ENCODE peak calls at places on chromosomes 16 and 17, in four cellular contexts. I is K562, W is GM12878, Z is H1. K is an unnamed sample.

GRCh38 chr16:73339821-73340220 is 291.9 kb upstream of the ZFHX3 start:
- DNase-seq in I (no peak), W (no peak), Z (no peak), K (no peak)

GRCh38 chr17:77332981-77333685 is 192.4 kb downstream of the SEC14L1 start:
- DNase-seq in I (peak; percentile 44), W (no peak), Z (no peak), K (peak; percentile 92)

GRCh38 chr16:20866161-20866772 is 33.9 kb downstream of the DCUN1D3 start:
- DNase-seq in I (peak; percentile 70), W (no peak), Z (no peak), K (peak; percentile 87)

GRCh38 chr17:35568561-35568960 is 7.9 kb upstream of the SLFN14 start:
- DNase-seq in I (peak; percentile 58), W (no peak), Z (no peak), K (peak; percentile 62)

GRCh38 chr17:47823519-47823918 is 1.9 kb upstream of the OSBPL7 start:
- DNase-seq in I (no peak), W (no peak), Z (no peak), K (no peak)

GRCh38 chr16:4273858-4274291 is 1.1 kb upstream of the TFAP4 start:
- DNase-seq in I (no peak), W (no peak), Z (no peak), K (peak; percentile 22)

GRCh38 chr16:3841729-3842508 is 38.6 kb downstream of the CREBBP start:
- DNase-seq in I (no peak), W (no peak), Z (no peak), K (no peak)

GRCh38 chr16:4521971-4522623 is 16.5 kb downstream of the CDIP1 start:
- DNase-seq in I (no peak), W (no peak), Z (no peak), K (no peak)

GRCh38 chr17:76142044-76143041 is 1.3 kb upstream of the FOXJ1 start:
- DNase-seq in I (no peak), W (no peak), Z (no peak), K (no peak)

GRCh38 chr17:73686961-73687360 is 42.7 kb upstream of the SDK2 start:
- DNase-seq in I (no peak), W (no peak), Z (no peak), K (no peak)

GRCh38 chr17:48011405-48012150 is 26.0 kb downstream of the COPZ2 start:
- DNase-seq in I (peak; percentile 77), W (no peak), Z (no peak), K (peak; percentile 25)

GRCh38 chr16:74071996-74072559 is 224.5 kb upstream of the PSMD7 start:
- DNase-seq in I (no peak), W (no peak), Z (no peak), K (no peak)

GRCh38 chr17:70338946-70339354 is 169.6 kb downstream of the KCNJ2 start:
- DNase-seq in I (no peak), W (no peak), Z (no peak), K (no peak)

GRCh38 chr17:70332811-70333210 is 163.5 kb downstream of the KCNJ2 start:
- DNase-seq in I (no peak), W (no peak), Z (no peak), K (no peak)

GRCh38 chr17:70332356-70332755 is 163.0 kb downstream of the KCNJ2 start:
- DNase-seq in I (no peak), W (no peak), Z (no peak), K (no peak)

DNA sequence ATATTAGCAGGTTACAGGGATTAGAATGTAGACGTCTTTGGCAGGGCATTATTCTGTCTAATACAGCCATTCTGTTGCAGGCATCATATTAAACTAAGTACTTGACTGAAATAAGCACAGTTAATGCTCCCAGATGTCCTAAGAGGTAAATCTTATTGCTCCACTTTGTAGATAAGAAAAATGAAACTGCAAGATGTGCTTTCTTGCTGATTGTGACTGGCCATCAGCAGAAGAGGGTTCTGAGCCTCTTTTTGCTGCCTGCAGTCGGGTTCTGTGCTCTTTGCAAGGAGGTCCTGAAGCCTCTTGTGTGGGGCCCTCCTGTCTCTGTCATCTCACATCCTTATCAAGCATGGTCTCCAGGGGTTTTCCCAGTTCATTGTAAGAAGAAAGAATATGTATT is 167.1 kb downstream of the KCNJ2 start:
- DNase-seq in I (no peak), W (no peak), Z (no peak), K (no peak)
- H4K20me1 ChIP-seq in I (no peaks in the 10 kb centered on the region), W (no peaks in the 10 kb centered on the region), Z (no peaks in the 10 kb centered on the region), K (no peaks in the 10 kb centered on the region)

GRCh38 chr17:57636274-57636673 is 108.8 kb downstream of the CCDC182 start:
- DNase-seq in I (no peak), W (no peak), Z (no peak), K (no peak)

GRCh38 chr17:57638284-57638683 is 106.8 kb downstream of the CCDC182 start:
- DNase-seq in I (no peak), W (no peak), Z (no peak), K (no peak)

GRCh38 chr17:57636985-57637667 is 108.0 kb downstream of the CCDC182 start:
- DNase-seq in I (no peak), W (no peak), Z (no peak), K (peak; percentile 70)

GRCh38 chr17:57639381-57639780 is 105.7 kb downstream of the CCDC182 start:
- DNase-seq in I (no peak), W (no peak), Z (no peak), K (no peak)

DNA sequence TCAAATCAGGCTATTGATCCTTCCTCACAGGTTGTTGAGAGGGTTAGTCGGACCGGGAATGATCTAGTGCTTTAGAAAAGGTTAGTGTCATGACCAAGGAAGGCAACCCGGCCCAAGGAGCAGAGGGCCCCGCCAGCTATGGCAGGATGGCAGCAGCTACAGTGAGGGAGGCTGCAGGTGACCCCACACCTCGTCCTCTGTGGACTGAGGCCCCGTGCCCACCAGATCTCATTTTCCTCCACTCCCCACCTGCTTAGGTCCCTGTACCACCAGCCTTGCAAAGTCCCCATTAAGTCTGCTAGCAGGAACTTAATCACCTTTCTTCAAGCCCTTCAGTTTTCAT is 107.5 kb downstream of the CCDC182 start:
- DNase-seq in I (no peak), W (no peak), Z (no peak), K (no peak)
- TF ChIP-seq CHD1 in I (no peak), W (no peak), Z (no peak), K (no peak)

DNA sequence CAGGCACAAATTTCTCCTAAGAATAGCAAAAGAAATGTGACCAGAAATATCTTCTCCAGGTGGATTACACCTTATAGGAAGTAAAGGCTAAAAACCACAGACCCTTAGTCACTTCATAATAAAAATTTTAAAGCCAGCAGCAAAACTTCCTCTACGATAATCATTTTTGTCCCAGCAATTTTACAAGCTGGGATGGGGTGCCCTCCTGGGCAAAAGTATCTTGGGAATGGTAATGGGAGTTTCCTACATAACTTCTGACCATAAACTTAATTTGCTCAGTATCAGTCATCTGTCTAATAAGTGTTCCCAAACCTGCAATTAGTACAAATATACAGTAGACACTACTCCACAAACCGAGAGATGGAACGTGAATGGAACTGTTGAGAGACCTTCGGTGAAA is 3.0 kb downstream of the PHF12 start:
- DNase-seq in I (no peak), W (no peak), Z (no peak), K (no peak)
- H4K20me1 ChIP-seq in I (peaks cover 6% of the 10 kb centered on the region), W (no peaks in the 10 kb centered on the region), Z (peaks cover 6% of the 10 kb centered on the region), K (peaks cover 63% of the 10 kb centered on the region)

DNA sequence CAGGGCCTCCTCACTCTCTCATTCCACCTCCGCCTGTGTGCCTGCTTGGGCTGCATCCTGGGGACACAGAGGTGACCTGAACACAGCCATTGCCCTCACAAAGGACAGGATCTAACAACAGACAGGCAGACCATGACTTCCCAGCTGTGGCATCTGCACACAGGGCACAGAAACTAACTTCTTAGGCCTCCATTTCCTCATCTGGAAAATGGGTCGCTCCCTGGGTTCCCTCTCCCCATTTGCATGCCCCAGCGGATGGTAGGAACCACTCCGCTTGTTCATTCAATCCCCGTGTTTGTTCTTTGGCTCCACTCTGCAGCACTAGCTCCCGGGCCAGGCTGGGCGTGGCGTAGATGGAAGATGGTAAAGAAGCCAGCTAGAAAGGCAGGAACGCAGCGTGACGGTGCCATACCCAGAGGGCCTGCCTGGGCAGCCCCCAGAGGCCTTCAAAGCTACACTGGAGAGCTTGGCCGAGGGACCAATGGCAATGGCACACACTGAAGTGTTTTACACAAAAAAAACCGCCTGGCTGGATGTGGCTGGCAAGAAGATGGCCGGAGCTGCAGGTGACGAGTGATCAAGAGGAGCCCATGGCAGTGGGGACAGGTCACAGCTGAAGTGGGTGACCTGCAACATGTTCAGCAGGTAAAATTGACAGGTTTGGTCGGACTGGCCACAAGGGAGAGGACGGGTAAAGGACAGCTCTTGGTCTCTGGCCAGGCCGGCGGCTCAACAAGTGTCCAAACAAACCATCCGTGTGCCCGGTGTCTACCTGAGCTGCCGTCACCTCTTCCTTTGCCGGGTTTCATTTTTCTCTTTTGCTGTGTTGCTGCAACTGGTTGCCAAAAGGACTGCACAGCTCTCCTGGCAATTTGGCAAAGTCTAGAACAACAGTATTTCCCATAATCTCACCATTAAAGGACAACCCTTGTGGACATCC is 66.9 kb downstream of the SOCS1 start:
- DNase-seq in I (no peak), W (no peak), Z (no peak), K (no peak)
- TF ChIP-seq CHD1 in I (no peak), W (no peak), Z (no peak), K (no peak)

DNA sequence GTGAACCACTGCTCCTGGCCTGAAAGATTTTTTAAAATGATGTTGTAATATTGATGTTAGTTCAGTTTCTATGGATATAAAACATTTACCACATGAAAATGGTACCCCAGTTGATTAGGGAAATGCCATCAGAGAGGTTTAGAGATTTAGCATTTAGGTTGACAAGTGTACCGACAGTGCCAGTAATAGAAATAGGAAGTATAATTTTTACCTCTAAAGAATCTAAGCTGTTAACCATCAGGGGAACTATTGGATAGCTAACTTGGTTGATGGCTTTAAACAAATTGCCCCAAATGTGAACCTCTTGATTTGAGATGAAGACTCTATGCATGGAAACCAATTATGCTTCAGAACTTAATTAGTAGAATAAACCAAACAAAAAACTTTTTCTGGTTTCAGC is 6.4 kb downstream of the CBFB start:
- DNase-seq in I (no peak), W (no peak), Z (no peak), K (no peak)
- H4K20me1 ChIP-seq in I (no peaks in the 10 kb centered on the region), W (no peaks in the 10 kb centered on the region), Z (no peaks in the 10 kb centered on the region), K (peaks cover 47% of the 10 kb centered on the region)

DNA sequence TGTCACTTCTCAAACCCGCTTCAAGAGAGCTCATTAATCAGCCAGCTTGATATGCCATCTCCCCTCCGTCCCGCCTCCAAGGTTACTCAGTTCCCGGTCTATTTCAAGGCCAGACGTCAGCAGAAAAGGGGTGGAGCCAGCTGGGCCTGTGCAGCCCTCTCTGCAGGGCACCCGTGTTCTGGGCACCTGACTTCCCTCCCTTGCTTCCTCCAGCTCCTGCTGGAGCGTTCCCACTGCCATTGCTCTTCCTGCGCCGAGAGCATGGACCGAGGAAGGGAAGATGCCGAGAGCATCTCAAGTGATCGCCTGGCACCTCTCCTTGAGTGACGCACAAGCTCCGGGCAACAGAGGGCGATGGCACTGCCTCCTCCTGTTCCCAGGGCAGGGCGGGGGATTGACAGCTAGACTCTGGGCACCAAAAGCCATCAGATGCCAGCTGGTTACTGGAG is 29.4 kb upstream of the NAT9 start:
- DNase-seq in I (no peak), W (no peak), Z (no peak), K (no peak)
- TF ChIP-seq CHD1 in I (no peak), W (no peak), Z (no peak), K (no peak)

GRCh38 chr16:88909431-88910210 is 43.2 kb upstream of the PABPN1L start:
- DNase-seq in I (no peak), W (no peak), Z (no peak), K (no peak)
- H4K20me1 ChIP-seq in I (peaks cover 91% of the 10 kb centered on the region), W (peaks cover 3% of the 10 kb centered on the region), Z (no peaks in the 10 kb centered on the region), K (no peaks in the 10 kb centered on the region)

DNA sequence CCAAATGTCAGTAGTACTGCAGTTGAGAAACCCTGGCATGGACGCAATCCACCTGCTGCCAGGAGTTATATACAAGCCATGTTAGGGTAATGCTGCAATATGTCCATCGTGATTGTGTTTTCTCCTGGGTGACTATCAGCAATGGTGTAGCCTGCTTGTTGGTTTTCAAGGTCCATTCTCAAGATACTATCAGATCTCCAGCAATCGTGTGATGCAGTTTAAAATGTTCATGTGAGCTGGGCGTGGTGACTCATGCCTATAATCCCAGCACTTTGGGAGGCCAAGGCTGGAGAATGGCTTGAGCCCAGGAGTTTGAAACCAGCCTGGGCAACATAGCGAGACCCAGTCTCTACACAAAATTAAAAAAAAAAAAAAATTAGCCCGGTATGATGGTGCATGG is 24.0 kb downstream of the ABCC1 start:
- DNase-seq in I (no peak), W (no peak), Z (no peak), K (peak; percentile 62)
- TF ChIP-seq CHD1 in I (no peak), W (no peak), Z (no peak), K (no peak)

K was measured in IMR-90.